ENCODE peak calls at places on chromosomes 6 and 20, in six cellular contexts. N is GM12878, Z is HepG2, J is HCT116, G is K562, Q is SK-N-SH. B is an unnamed sample.

GRCh38 chr6:96948631-96949030 is 24.1 kb downstream of the KLHL32 start:
- DNase-seq in G (no peak), Q (no peak), N (no peak), J (no peak), Z (no peak), B (no peak)

GRCh38 chr20:20365593-20365992 is 2.3 kb upstream of the INSM1 start:
- DNase-seq in N (no peak), Z (no peak), Q (no peak), J (no peak), G (peak), B (no peak)

GRCh38 chr6:141667580-141668309 is 465.0 kb upstream of the GJE1 start:
- DNase-seq in N (no peak), G (no peak), Q (no peak), J (no peak), Z (no peak), B (no peak)

GRCh38 chr6:119076173-119076965 is 2.1 kb downstream of the FAM184A start:
- DNase-seq in G (no peak), Z (no peak), Q (no peak), N (no peak), J (no peak), B (no peak)

GRCh38 chr6:168145747-168146596 is 67.0 kb upstream of the FRMD1 start:
- DNase-seq in Z (no peak), G (no peak), J (no peak), N (no peak), Q (no peak), B (no peak)

GRCh38 chr6:142378138-142378875 is 76.5 kb downstream of the ADGRG6 start:
- DNase-seq in J (peak), G (no peak), Q (no peak), N (no peak), Z (peak), B (no peak)

GRCh38 chr20:9989066-9989724 is 45.6 kb upstream of the ANKEF1 start:
- DNase-seq in Q (no peak), G (no peak), Z (no peak), J (no peak), N (no peak), B (no peak)

GRCh38 chr6:137403443-137403842 is 90.8 kb downstream of the OLIG3 start:
- DNase-seq in Z (no peak), G (no peak), Q (no peak), J (no peak), N (no peak), B (no peak)

GRCh38 chr20:51752343-51752951 is 15.7 kb downstream of the ATP9A start:
- DNase-seq in Z (peak), G (no peak), J (no peak), Q (no peak), N (no peak), B (peak)

GRCh38 chr6:113779656-113780055 is 77.5 kb upstream of the MARCKS start:
- DNase-seq in Q (no peak), G (no peak), N (no peak), Z (no peak), J (no peak), B (no peak)

GRCh38 chr6:25042599-25042936 is 106.8 kb upstream of the RIPOR2 start:
- DNase-seq in G (no peak), Z (no peak), Q (no peak), J (no peak), N (no peak), B (no peak)

GRCh38 chr6:143405381-143406154 is 44.9 kb downstream of the ADAT2 start:
- DNase-seq in G (no peak), Q (no peak), N (no peak), Z (no peak), J (no peak), B (no peak)

GRCh38 chr6:7727951-7728854 is 2.3 kb downstream of the BMP6 start:
- DNase-seq in G (no peak), J (no peak), N (no peak), Q (peak), Z (no peak), B (peak)

GRCh38 chr20:51482836-51483235 is 59.7 kb downstream of the NFATC2 start:
- DNase-seq in N (no peak), G (no peak), J (no peak), Z (no peak), Q (no peak), B (no peak)

GRCh38 chr6:135540207-135540877 is 42.8 kb upstream of the AHI1 start:
- DNase-seq in G (no peak), Q (no peak), Z (no peak), N (no peak), J (no peak), B (no peak)

GRCh38 chr6:108597601-108598315 is 37.0 kb downstream of the FOXO3 start:
- DNase-seq in G (no peak), Q (no peak), Z (no peak), N (peak), J (no peak), B (no peak)

GRCh38 chr6:130622142-130622541 is 205.1 kb upstream of the SMLR1 start:
- DNase-seq in Z (no peak), G (no peak), J (no peak), Q (no peak), N (no peak), B (no peak)

GRCh38 chr20:23963941-23964340 is 24.6 kb downstream of the GGTLC1 start:
- DNase-seq in Z (no peak), J (no peak), N (no peak), Q (no peak), G (no peak), B (no peak)

GRCh38 chr20:36820928-36821327 is 47.4 kb upstream of the DSN1 start:
- DNase-seq in J (no peak), N (no peak), G (no peak), Z (no peak), Q (no peak), B (no peak)

GRCh38 chr6:122651604-122652003 is 41.4 kb downstream of the PKIB start:
- DNase-seq in J (no peak), G (no peak), Z (no peak), Q (no peak), N (no peak), B (no peak)

GRCh38 chr20:43744121-43744520 is 17.3 kb upstream of the GTSF1L start:
- DNase-seq in J (no peak), G (no peak), Q (no peak), N (no peak), Z (no peak), B (no peak)
- TF ChIP-seq SIN3A in J (no peak), G (no peak), Q (no peak), N (no peak), Z (no peak), B (no peak)

DNA sequence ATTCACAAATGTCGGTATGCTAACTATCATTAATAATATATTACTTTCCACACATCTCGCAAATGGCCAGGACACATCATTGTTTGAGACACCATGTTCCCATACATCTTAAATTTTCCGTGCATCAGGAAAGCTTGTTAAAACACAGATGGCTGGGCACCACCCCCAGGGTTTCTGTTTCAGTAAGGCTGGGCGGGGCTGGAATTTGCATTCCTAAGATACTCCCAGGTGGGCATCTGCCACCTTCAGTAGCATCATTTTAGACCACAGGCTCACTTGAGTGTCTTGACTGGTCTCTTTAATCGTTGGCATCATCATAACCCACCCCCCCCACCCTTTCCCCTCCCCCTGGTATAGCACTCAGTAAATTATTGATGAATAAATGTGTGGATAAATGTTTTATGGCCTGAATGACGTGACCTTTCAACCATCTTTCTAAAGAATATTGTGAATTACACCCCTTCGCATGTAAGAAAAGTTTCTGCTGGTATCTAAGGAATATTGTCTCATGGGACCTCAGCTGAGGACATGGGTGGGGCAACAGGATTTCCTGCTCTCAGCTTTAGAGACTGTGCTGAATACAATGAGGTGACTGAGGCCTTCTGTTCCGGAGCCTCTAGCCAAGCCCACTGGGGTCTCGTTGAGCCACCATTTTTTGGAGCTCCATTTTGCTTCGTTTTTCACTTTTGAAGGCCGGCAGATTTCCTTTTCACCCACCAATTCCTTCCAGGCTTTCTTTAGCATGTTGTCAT is 124.1 kb upstream of the NEDD9 start:
- DNase-seq in Q (no peak), N (no peak), J (no peak), Z (no peak), G (no peak), B (no peak)
- TF ChIP-seq REST in Q (no peak), N (no peak), J (no peak), Z (no peak), G (no peak), B (no peak)

GRCh38 chr6:14719273-14719672 is 526.6 kb upstream of the JARID2 start:
- DNase-seq in Q (no peak), N (no peak), G (no peak), J (no peak), Z (no peak), B (no peak)

GRCh38 chr6:14713966-14714631 is 531.8 kb upstream of the JARID2 start:
- DNase-seq in Q (no peak), G (no peak), Z (no peak), N (no peak), J (no peak), B (no peak)

GRCh38 chr6:14716499-14717146 is 529.2 kb upstream of the JARID2 start:
- DNase-seq in N (no peak), Q (no peak), Z (no peak), J (no peak), G (no peak), B (no peak)

GRCh38 chr6:14720411-14721102 is 525.3 kb upstream of the JARID2 start:
- DNase-seq in Z (no peak), G (no peak), J (no peak), Q (no peak), N (no peak), B (no peak)

DNA sequence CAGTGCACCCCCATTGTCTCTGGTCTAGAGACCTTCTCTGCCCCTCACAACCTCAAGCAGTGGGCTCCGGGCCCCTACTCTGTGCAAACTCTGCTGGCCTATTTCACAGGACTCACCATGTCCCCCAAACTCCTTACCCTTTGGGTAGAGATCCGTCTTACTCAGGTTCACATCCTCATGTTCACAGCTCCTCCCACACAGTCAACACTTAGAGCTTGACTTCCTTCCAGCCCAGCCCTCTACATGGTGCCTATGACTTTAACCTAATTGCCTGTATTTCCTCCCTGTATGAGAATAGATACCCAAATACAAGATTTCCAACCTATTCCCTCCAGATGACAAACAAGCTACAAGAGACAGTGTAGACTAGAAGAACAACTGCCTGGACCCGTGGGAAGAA is 528.6 kb upstream of the JARID2 start:
- DNase-seq in Z (no peak), N (no peak), Q (no peak), J (no peak), G (no peak), B (no peak)
- TF ChIP-seq SIN3A in Z (no peak), N (no peak), Q (no peak), J (no peak), G (no peak), B (no peak)

GRCh38 chr6:110053395-110054240 is 75.5 kb downstream of the GPR6 start:
- DNase-seq in J (peak), Z (peak), Q (peak), N (no peak), G (peak), B (peak)
- TF ChIP-seq REST in J (no peak), Z (no peak), Q (no peak), N (no peak), G (no peak), B (no peak)

GRCh38 chr20:34557936-34558319 is 590 bp upstream of the MAP1LC3A start:
- DNase-seq in N (no peak), J (no peak), Q (peak), Z (no peak), G (no peak), B (no peak)

GRCh38 chr20:34549291-34549928 is 9.1 kb upstream of the MAP1LC3A start:
- DNase-seq in J (peak), Q (no peak), N (no peak), Z (peak), G (no peak), B (no peak)

GRCh38 chr20:34552569-34552968 is 5.9 kb upstream of the MAP1LC3A start:
- DNase-seq in J (no peak), G (no peak), N (no peak), Q (no peak), Z (no peak), B (no peak)

GRCh38 chr20:34549929-34550305 is 8.6 kb upstream of the MAP1LC3A start:
- DNase-seq in Q (no peak), G (no peak), J (no peak), Z (no peak), N (no peak), B (no peak)

DNA sequence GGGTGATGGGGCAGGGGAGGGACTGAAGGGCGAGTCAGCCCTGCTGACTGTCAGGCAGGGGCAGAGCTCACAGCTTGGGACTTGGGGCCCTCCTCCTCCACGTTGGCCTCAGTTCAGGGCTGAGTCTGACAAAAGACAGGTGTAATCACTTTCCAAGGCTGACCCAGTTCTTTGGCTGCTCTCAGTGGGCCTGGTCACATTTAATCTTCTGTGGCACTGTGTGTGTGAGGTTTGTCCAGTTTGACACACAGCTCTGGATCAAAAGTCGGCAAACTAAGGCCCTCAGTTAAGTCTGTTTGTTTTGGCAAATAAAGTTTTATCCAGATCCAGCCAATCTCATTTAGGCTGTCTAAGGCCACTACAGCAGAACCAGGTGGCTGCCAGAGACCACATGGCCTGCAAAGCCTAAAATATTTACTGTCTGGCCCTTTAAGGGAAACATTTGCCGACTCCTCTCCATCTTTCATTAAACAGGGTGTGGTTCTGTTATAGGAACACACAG is 5.1 kb upstream of the MAP1LC3A start:
- DNase-seq in Q (no peak), J (no peak), N (no peak), G (no peak), Z (no peak), B (no peak)
- TF ChIP-seq SIN3A in Q (no peak), J (no peak), N (no peak), G (no peak), Z (no peak), B (no peak)

GRCh38 chr6:101454106-101454676 is 60.7 kb downstream of the GRIK2 start:
- DNase-seq in Z (no peak), Q (no peak), G (no peak), N (no peak), J (no peak), B (no peak)
- TF ChIP-seq REST in Z (no peak), Q (no peak), G (no peak), N (no peak), J (no peak), B (no peak)